ENCODE peak calls at places on chromosomes 6 and 20, in five cellular contexts. B is pancreas; P is brain microvascular endothelial cell; I is CD4-positive, alpha-beta T cell; E is hepatocyte. L is an unnamed sample.

GRCh38 chr6:82017316-82017715 is 230.2 kb downstream of the IBTK start:
- DNase-seq in P (peak; percentile 78), I (no peak), B (no peak), E (peak; percentile 85), L (peak; percentile 80)

GRCh38 chr20:23683807-23684206 is 5.0 kb downstream of the CST4 start:
- DNase-seq in I (no peak), B (no peak), P (no peak), E (no peak), L (no peak)

GRCh38 chr6:83169511-83169910 is 23.6 kb downstream of the PGM3 start:
- DNase-seq in B (no peak), I (no peak), P (no peak), E (no peak), L (no peak)

GRCh38 chr6:83226517-83226916 is 33.4 kb downstream of the RWDD2A start:
- DNase-seq in B (no peak), I (no peak), E (no peak), P (no peak), L (no peak)

GRCh38 chr6:111625511-111626331 is 20.0 kb upstream of the TRAF3IP2 start:
- DNase-seq in I (no peak), B (no peak), E (no peak), P (peak; percentile 24), L (no peak)

GRCh38 chr6:36216559-36216958 is 20.0 kb downstream of the BRPF3 start:
- DNase-seq in P (peak; percentile 45), I (no peak), B (no peak), E (no peak), L (no peak)

GRCh38 chr20:34938466-34939163 is 17.0 kb downstream of the GSS start:
- DNase-seq in E (no peak), I (no peak), P (no peak), B (no peak), L (no peak)

GRCh38 chr6:87755697-87756671 is 54.0 kb upstream of the AKIRIN2 start:
- DNase-seq in P (peak; percentile 3), I (no peak), B (no peak), E (no peak), L (no peak)

DNA sequence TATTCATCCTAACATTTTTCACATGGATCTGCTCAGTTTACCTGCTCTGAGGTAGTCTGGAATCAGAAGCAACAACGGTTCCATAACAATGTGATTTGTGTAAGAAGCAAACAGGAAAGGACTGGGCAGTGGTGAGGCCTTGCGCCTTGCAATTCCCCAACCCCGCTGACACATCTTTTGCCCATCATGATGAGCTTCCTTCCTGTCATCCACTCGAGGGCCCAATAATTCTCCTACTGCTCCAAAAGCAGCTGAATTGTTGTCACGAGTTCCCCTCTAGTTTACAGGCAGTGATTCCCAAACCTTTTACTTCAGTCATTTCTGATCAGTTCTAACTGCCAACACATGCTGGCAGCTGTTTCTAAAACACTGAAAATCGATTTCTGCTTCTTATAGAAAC is 22.9 kb downstream of the STX7 start:
- DNase-seq in E (no peak), P (no peak), I (no peak), B (no peak), L (no peak)
- H3K27ac ChIP-seq in E (no peak overlapping the region), P (no peak overlapping the region), I (no peak overlapping the region), B (no peak overlapping the region), L (no peak overlapping the region)

DNA sequence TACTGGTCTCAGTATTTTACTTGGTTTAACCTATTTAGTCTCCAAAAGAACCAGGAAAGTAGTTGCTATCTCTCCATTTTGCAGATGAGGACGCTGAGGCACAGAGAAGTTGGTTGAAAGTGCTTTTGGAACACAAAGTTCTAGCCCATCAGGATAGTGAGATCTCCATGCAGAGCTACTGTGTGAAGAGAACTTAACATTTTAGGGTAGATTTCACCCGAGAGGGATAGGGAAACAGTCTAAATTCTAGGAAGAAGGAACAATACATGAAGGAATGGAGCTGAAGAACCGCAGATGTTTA is 65.1 kb downstream of the PHACTR2 start:
- DNase-seq in B (no peak), I (no peak), P (no peak), E (no peak), L (no peak)
- H3K27ac ChIP-seq in B (no peak overlapping the region), I (no peak overlapping the region), P (no peak overlapping the region), E (peak overlapping the region; percentile 79), L (no peak overlapping the region)

GRCh38 chr6:160469153-160469552 is 121.0 kb downstream of the SLC22A3 start:
- DNase-seq in B (no peak), P (no peak), I (no peak), E (no peak), L (no peak)
- H3K27ac ChIP-seq in B (no peak overlapping the region), P (no peak overlapping the region), I (no peak overlapping the region), E (no peak overlapping the region), L (no peak overlapping the region)

DNA sequence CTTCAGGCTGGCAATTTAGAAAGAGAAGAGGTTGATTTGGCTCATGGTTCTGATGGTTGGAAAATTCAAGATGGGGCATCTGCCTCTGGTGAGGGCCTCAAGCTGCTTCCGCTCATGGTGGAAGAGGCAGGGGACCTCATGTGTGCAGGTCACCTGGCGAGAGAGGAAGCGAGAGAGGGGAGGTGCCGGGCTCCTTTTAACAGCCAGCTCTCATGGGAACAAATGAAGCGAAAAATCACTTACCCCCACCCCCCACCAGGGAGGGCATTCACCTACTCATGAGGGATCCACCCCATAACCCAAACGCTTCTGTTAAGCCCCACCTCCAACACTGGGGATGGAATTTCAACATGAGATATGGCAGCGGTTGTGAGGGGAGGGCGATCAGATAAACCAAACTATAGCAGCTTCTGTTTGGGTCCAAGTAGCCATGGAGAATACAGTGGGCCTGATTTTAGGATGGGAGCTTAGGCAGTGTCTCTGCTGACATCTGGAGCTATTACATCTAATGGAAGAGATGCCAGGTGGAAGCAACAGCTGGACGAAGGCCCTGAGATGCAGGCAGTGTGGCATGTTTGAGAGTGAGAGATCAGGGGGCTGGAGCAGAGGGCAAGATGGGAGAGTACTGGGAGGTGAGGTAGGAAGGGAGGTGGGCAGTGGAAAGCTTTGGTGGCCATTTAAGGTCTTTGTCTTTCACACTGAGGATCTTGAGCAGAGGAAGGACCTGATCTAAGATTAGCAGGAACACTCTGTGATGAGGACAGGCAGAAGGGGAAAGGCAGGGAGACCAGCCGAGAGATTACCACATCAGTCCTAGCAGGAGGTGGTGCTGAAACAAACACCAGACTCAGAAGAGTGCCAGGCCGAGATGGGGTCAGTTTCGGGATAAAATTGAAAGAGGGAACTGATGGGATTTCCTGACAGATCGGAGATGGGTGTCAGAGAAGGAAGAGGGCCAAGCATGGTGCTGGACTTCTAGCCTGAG is 161.8 kb downstream of the NFATC2 start:
- DNase-seq in B (no peak), I (no peak), E (no peak), P (no peak), L (no peak)
- H3K27ac ChIP-seq in B (no peak overlapping the region), I (no peak overlapping the region), E (no peak overlapping the region), P (no peak overlapping the region), L (no peak overlapping the region)

GRCh38 chr20:48831702-48832422 is 4.1 kb upstream of the PREX1 start:
- DNase-seq in B (no peak), P (no peak), E (peak; percentile 31), I (no peak), L (peak; percentile 73)
- H3K27ac ChIP-seq in B (no peak overlapping the region), P (no peak overlapping the region), E (no peak overlapping the region), I (no peak overlapping the region), L (no peak overlapping the region)

GRCh38 chr20:825710-826421 is 7.6 kb upstream of the FAM110A start:
- DNase-seq in P (peak; percentile 52), B (no peak), I (no peak), E (no peak), L (no peak)

GRCh38 chr20:828987-829386 is 4.5 kb upstream of the FAM110A start:
- DNase-seq in I (no peak), E (no peak), P (no peak), B (no peak), L (no peak)

GRCh38 chr20:824490-824889 is 9.0 kb upstream of the FAM110A start:
- DNase-seq in B (no peak), I (no peak), E (no peak), P (no peak), L (no peak)

GRCh38 chr20:824916-825315 is 8.6 kb upstream of the FAM110A start:
- DNase-seq in I (no peak), B (no peak), P (no peak), E (no peak), L (no peak)

DNA sequence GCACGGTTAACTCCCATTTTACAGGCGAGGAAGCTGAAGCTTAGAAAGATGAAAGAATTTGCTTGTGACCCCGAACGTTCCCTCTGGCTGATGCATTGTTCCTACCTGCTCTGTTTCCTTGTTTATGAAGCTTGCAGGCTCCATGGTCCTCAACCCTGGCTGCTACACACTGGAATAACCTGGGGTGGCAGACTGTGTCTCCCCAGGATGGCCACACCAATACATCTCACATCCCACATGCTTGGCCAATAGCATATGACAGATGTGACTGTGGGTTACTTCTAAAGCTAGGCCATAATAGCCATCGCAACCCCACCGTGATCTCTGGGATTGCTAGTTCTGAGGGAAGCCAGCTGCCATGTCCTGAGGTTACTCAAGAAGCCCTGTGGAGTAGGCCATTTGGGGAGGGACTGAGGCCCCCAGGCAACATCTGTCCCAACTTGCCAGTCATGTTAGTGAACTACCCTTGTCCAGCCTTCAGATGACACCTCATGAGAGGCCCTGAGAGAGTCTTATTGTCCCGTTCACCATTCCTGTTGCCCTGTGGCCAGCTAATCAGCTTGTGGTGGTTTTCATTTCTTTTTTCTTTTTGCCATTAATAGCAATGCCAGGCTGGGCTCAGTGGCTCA is 6.7 kb upstream of the FAM110A start:
- DNase-seq in B (no peak), I (no peak), P (no peak), E (no peak), L (no peak)
- H3K27ac ChIP-seq in B (no peak overlapping the region), I (no peak overlapping the region), P (no peak overlapping the region), E (no peak overlapping the region), L (no peak overlapping the region)

GRCh38 chr20:844473-845225 is 11.1 kb downstream of the FAM110A start:
- DNase-seq in B (peak; percentile 75), I (peak; percentile 85), E (peak; percentile 96), P (peak; percentile 90), L (peak; percentile 98)
- H3K27ac ChIP-seq in B (no peak overlapping the region), I (peak overlapping the region; percentile 64), E (no peak overlapping the region), P (no peak overlapping the region), L (peak overlapping the region; percentile 97)

GRCh38 chr6:89566011-89566775 is 72.4 kb downstream of the LYRM2 start:
- DNase-seq in B (no peak), I (no peak), E (no peak), P (no peak), L (no peak)
- H3K27ac ChIP-seq in B (no peak overlapping the region), I (no peak overlapping the region), E (no peak overlapping the region), P (no peak overlapping the region), L (no peak overlapping the region)

GRCh38 chr6:158853872-158854213 is 34.7 kb upstream of the EZR start:
- DNase-seq in P (no peak), B (no peak), I (no peak), E (no peak), L (no peak)
- H3K27ac ChIP-seq in P (peak overlapping the region; percentile 60), B (peak overlapping the region; percentile 82), I (peak overlapping the region; percentile 86), E (peak overlapping the region; percentile 98), L (peak overlapping the region; percentile 97)

GRCh38 chr20:57400262-57400701 is 9.1 kb downstream of the RBM38 start:
- DNase-seq in I (no peak), P (no peak), E (no peak), B (peak; percentile 58), L (no peak)
- H3K27ac ChIP-seq in I (peak overlapping the region; percentile 99), P (no peak overlapping the region), E (no peak overlapping the region), B (no peak overlapping the region), L (no peak overlapping the region)